ENCODE peak calls at places on chromosomes 13 and 19, in six cellular contexts. Q, J, B, I, O and Z are unnamed samples.

GRCh38 chr13:21365574-21365973 is 93.5 kb downstream of the ZDHHC20 start:
- DNase-seq in Q (no peak), J (no peak), B (no peak), I (no peak), O (no peak), Z (no peak)

GRCh38 chr13:114089751-114090400 is 42.5 kb downstream of the RASA3 start:
- DNase-seq in Q (no peak), J (no peak), B (no peak), I (no peak), O (no peak), Z (no peak)

GRCh38 chr19:8393871-8394250 is 3.7 kb downstream of the RAB11B start:
- DNase-seq in Q (no peak), J (no peak), B (no peak), I (no peak), O (no peak), Z (no peak)

GRCh38 chr19:6527893-6528543 is 2.8 kb upstream of the TNFSF9 start:
- DNase-seq in Q (no peak), J (no peak), B (no peak), I (no peak), O (no peak), Z (no peak)

GRCh38 chr19:18416778-18417249 is 2.4 kb upstream of the SSBP4 start:
- DNase-seq in Q (no peak), J (peak; percentile 59), B (peak; percentile 44), I (peak; percentile 85), O (peak; percentile 93), Z (peak; percentile 51)

GRCh38 chr13:107678075-107678689 is 537.2 kb downstream of the LIG4 start:
- DNase-seq in Q (no peak), J (no peak), B (no peak), I (no peak), O (no peak), Z (no peak)

GRCh38 chr13:41465215-41465907 is 8.0 kb downstream of the RGCC start:
- DNase-seq in Q (peak; percentile 72), J (no peak), B (peak; percentile 67), I (peak; percentile 27), O (no peak), Z (peak; percentile 87)

GRCh38 chr13:39016789-39017188 is 21.1 kb downstream of the PROSER1 start:
- DNase-seq in Q (no peak), J (no peak), B (no peak), I (peak; percentile 16), O (no peak), Z (peak; percentile 38)

GRCh38 chr13:20489185-20489820 is 36.4 kb downstream of the CRYL1 start:
- DNase-seq in Q (no peak), J (no peak), B (peak; percentile 32), I (peak; percentile 43), O (peak; percentile 31), Z (peak; percentile 26)

GRCh38 chr13:23811366-23812027 is 77.7 kb downstream of the MIPEP start:
- DNase-seq in Q (no peak), J (no peak), B (no peak), I (no peak), O (no peak), Z (peak; percentile 55)

GRCh38 chr13:112967666-112968379 is 1.2 kb upstream of the MCF2L start:
- DNase-seq in Q (no peak), J (no peak), B (no peak), I (no peak), O (no peak), Z (no peak)